ENCODE peak calls at places on chromosome 5, in four cellular contexts. One of them, this sample, is unnamed.

GRCh38 chr5:83464261-83464660 is 7.3 kb upstream of the VCAN start:
- DNase-seq in omental fat pad: no peak
- DNase-seq in OCI-LY7: no peak
- DNase-seq in brain microvascular endothelial cell: no peak
- DNase-seq in this sample: no peak

GRCh38 chr5:14185336-14186131 is 42.4 kb downstream of the TRIO start:
- DNase-seq in omental fat pad: no peak
- DNase-seq in OCI-LY7: no peak
- DNase-seq in brain microvascular endothelial cell: peak
- DNase-seq in this sample: no peak

GRCh38 chr5:15585826-15586591 is 86.0 kb downstream of the FBXL7 start:
- DNase-seq in brain microvascular endothelial cell: no peak
- DNase-seq in omental fat pad: no peak
- DNase-seq in OCI-LY7: no peak
- DNase-seq in this sample: no peak

GRCh38 chr5:137887831-137888230 is 1.4 kb upstream of the PKD2L2 start:
- DNase-seq in OCI-LY7: no peak
- DNase-seq in brain microvascular endothelial cell: no peak
- DNase-seq in omental fat pad: no peak
- DNase-seq in this sample: no peak

GRCh38 chr5:143019614-143020515 is 249.7 kb downstream of the ARHGAP26 start:
- DNase-seq in omental fat pad: no peak
- DNase-seq in brain microvascular endothelial cell: no peak
- DNase-seq in OCI-LY7: no peak
- DNase-seq in this sample: no peak

GRCh38 chr5:131536211-131536826 is 98.7 kb downstream of the RAPGEF6 start:
- DNase-seq in omental fat pad: no peak
- DNase-seq in OCI-LY7: peak
- DNase-seq in brain microvascular endothelial cell: peak
- DNase-seq in this sample: no peak

GRCh38 chr5:138659121-138659520 is 83.9 kb upstream of the HSPA9 start:
- DNase-seq in OCI-LY7: no peak
- DNase-seq in omental fat pad: no peak
- DNase-seq in brain microvascular endothelial cell: no peak
- DNase-seq in this sample: no peak

GRCh38 chr5:122126711-122127385 is 2.5 kb upstream of the ZNF474 start:
- DNase-seq in OCI-LY7: no peak
- DNase-seq in omental fat pad: no peak
- DNase-seq in brain microvascular endothelial cell: no peak
- DNase-seq in this sample: no peak

GRCh38 chr5:112681481-112681908 is 56.2 kb upstream of the APC start:
- DNase-seq in OCI-LY7: no peak
- DNase-seq in brain microvascular endothelial cell: no peak
- DNase-seq in omental fat pad: no peak
- DNase-seq in this sample: no peak

GRCh38 chr5:31122998-31123950 is 70.2 kb upstream of the CDH6 start:
- DNase-seq in omental fat pad: no peak
- DNase-seq in brain microvascular endothelial cell: peak
- DNase-seq in OCI-LY7: no peak
- DNase-seq in this sample: no peak

GRCh38 chr5:173507171-173507570 is 109.3 kb downstream of the BOD1 start:
- DNase-seq in omental fat pad: no peak
- DNase-seq in brain microvascular endothelial cell: no peak
- DNase-seq in OCI-LY7: no peak
- DNase-seq in this sample: no peak

GRCh38 chr5:51345106-51345505 is 38.1 kb upstream of the ISL1 start:
- DNase-seq in omental fat pad: no peak
- DNase-seq in brain microvascular endothelial cell: no peak
- DNase-seq in OCI-LY7: no peak
- DNase-seq in this sample: no peak

GRCh38 chr5:37735649-37736347 is 104.0 kb downstream of the GDNF start:
- DNase-seq in omental fat pad: no peak
- DNase-seq in OCI-LY7: no peak
- DNase-seq in brain microvascular endothelial cell: peak
- DNase-seq in this sample: no peak

GRCh38 chr5:79255786-79256557 is 20.0 kb downstream of the JMY start:
- DNase-seq in omental fat pad: no peak
- DNase-seq in OCI-LY7: no peak
- DNase-seq in brain microvascular endothelial cell: peak
- DNase-seq in this sample: peak

GRCh38 chr5:179836225-179837019 is 15.7 kb downstream of the SQSTM1 start:
- DNase-seq in brain microvascular endothelial cell: no peak
- DNase-seq in OCI-LY7: no peak
- DNase-seq in omental fat pad: peak
- DNase-seq in this sample: no peak

GRCh38 chr5:160767062-160767461 is 84.9 kb downstream of the ATP10B start:
- DNase-seq in omental fat pad: no peak
- DNase-seq in brain microvascular endothelial cell: no peak
- DNase-seq in OCI-LY7: no peak
- DNase-seq in this sample: no peak

GRCh38 chr5:172150514-172151425 is 37.3 kb downstream of the STK10 start:
- DNase-seq in OCI-LY7: no peak
- DNase-seq in omental fat pad: no peak
- DNase-seq in brain microvascular endothelial cell: no peak
- DNase-seq in this sample: no peak

GRCh38 chr5:173217626-173218397 is 17.2 kb downstream of the NKX2-5 start:
- DNase-seq in OCI-LY7: no peak
- DNase-seq in brain microvascular endothelial cell: no peak
- DNase-seq in omental fat pad: no peak
- DNase-seq in this sample: no peak

GRCh38 chr5:68762201-68762600 is 331.6 kb upstream of the SLC30A5 start:
- DNase-seq in omental fat pad: no peak
- DNase-seq in brain microvascular endothelial cell: no peak
- DNase-seq in OCI-LY7: no peak
- DNase-seq in this sample: no peak

GRCh38 chr5:109168151-109168550 is 241.6 kb downstream of the PJA2 start:
- DNase-seq in brain microvascular endothelial cell: no peak
- DNase-seq in omental fat pad: no peak
- DNase-seq in OCI-LY7: no peak
- DNase-seq in this sample: no peak

GRCh38 chr5:55231029-55231475 is 2.4 kb downstream of the CCNO start:
- DNase-seq in OCI-LY7: no peak
- DNase-seq in brain microvascular endothelial cell: no peak
- DNase-seq in omental fat pad: no peak
- DNase-seq in this sample: no peak

GRCh38 chr5:157915638-157916037 is 56.7 kb upstream of the CLINT1 start:
- DNase-seq in OCI-LY7: peak
- DNase-seq in omental fat pad: no peak
- DNase-seq in brain microvascular endothelial cell: peak
- DNase-seq in this sample: peak

GRCh38 chr5:169956756-169957155 is 23.5 kb downstream of the INSYN2B start:
- DNase-seq in brain microvascular endothelial cell: no peak
- DNase-seq in omental fat pad: no peak
- DNase-seq in OCI-LY7: no peak
- DNase-seq in this sample: no peak

GRCh38 chr5:123454236-123454911 is 31.2 kb upstream of the CEP120 start:
- DNase-seq in brain microvascular endothelial cell: peak
- DNase-seq in omental fat pad: no peak
- DNase-seq in OCI-LY7: no peak
- DNase-seq in this sample: no peak

GRCh38 chr5:132055808-132056609 is 4.4 kb upstream of the IL3 start:
- DNase-seq in brain microvascular endothelial cell: no peak
- DNase-seq in OCI-LY7: no peak
- DNase-seq in omental fat pad: peak
- DNase-seq in this sample: no peak

GRCh38 chr5:82111191-82111590 is 139.4 kb downstream of the ATG10 start:
- DNase-seq in omental fat pad: no peak
- DNase-seq in OCI-LY7: no peak
- DNase-seq in brain microvascular endothelial cell: peak
- DNase-seq in this sample: no peak

GRCh38 chr5:166488560-166488959 is 1802.9 kb upstream of the WWC1 start:
- DNase-seq in OCI-LY7: no peak
- DNase-seq in omental fat pad: no peak
- DNase-seq in brain microvascular endothelial cell: no peak
- DNase-seq in this sample: no peak

GRCh38 chr5:112146323-112146848 is 272.7 kb downstream of the EPB41L4A start:
- DNase-seq in brain microvascular endothelial cell: peak
- DNase-seq in omental fat pad: no peak
- DNase-seq in OCI-LY7: no peak
- DNase-seq in this sample: peak

GRCh38 chr5:71922584-71923106 is 184.6 kb upstream of the MAP1B start:
- DNase-seq in OCI-LY7: no peak
- DNase-seq in brain microvascular endothelial cell: peak
- DNase-seq in omental fat pad: no peak
- DNase-seq in this sample: no peak

GRCh38 chr5:132102101-132102701 is 28.6 kb downstream of the CSF2 start:
- DNase-seq in OCI-LY7: no peak
- DNase-seq in brain microvascular endothelial cell: no peak
- DNase-seq in omental fat pad: no peak
- DNase-seq in this sample: no peak

GRCh38 chr5:91848453-91848852 is 465.3 kb upstream of the ARRDC3 start:
- DNase-seq in omental fat pad: no peak
- DNase-seq in brain microvascular endothelial cell: peak
- DNase-seq in OCI-LY7: no peak
- DNase-seq in this sample: no peak

GRCh38 chr5:76790632-76791290 is 28.1 kb upstream of the F2RL1 start:
- DNase-seq in brain microvascular endothelial cell: peak
- DNase-seq in omental fat pad: no peak
- DNase-seq in OCI-LY7: no peak
- DNase-seq in this sample: peak

GRCh38 chr5:13934125-13934524 is 10.4 kb downstream of the DNAH5 start:
- DNase-seq in brain microvascular endothelial cell: no peak
- DNase-seq in omental fat pad: no peak
- DNase-seq in OCI-LY7: no peak
- DNase-seq in this sample: no peak

GRCh38 chr5:67375606-67376005 is 179.0 kb upstream of the CD180 start:
- DNase-seq in brain microvascular endothelial cell: no peak
- DNase-seq in omental fat pad: no peak
- DNase-seq in OCI-LY7: no peak
- DNase-seq in this sample: no peak
- TF ChIP-seq CTCF in brain microvascular endothelial cell: peak
- TF ChIP-seq CTCF in omental fat pad: no peak
- TF ChIP-seq CTCF in OCI-LY7: peak
- TF ChIP-seq CTCF in this sample: no peak

GRCh38 chr5:80654391-80655230 is at the start of the genes DHFR and MSH3:
- DNase-seq in omental fat pad: peak
- DNase-seq in brain microvascular endothelial cell: peak
- DNase-seq in OCI-LY7: peak
- DNase-seq in this sample: peak

GRCh38 chr5:80654054-80654390 is 430 bp upstream of the MSH3 start:
- DNase-seq in brain microvascular endothelial cell: no peak
- DNase-seq in OCI-LY7: peak
- DNase-seq in omental fat pad: no peak
- DNase-seq in this sample: no peak

GRCh38 chr5:80659111-80659510 is 4.3 kb upstream of the DHFR start:
- DNase-seq in OCI-LY7: no peak
- DNase-seq in omental fat pad: no peak
- DNase-seq in brain microvascular endothelial cell: peak
- DNase-seq in this sample: no peak

GRCh38 chr5:80655231-80655784 is 525 bp upstream of the DHFR start:
- DNase-seq in omental fat pad: no peak
- DNase-seq in OCI-LY7: peak
- DNase-seq in brain microvascular endothelial cell: no peak
- DNase-seq in this sample: no peak

DNA sequence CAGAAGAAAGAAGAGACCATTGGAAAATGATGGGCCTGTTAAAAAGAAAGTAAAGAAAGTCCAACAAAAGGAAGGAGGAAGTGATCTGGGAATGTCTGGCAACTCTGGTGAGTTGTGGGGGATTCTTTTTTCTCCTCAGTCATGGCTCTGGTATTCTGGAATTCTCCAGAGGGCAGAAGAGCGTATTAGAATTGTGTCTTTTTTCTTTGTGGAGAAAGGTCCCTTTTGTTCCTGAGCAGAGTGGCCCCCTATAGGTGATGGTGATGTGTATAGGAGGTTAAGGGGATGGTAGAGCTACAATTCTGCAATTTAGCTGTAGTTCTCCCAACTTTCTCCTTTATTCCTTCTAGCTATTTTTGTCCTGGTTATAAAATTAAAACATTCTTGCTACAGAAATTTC is 1.6 kb upstream of the DHFR start:
- DNase-seq in OCI-LY7: peak
- DNase-seq in omental fat pad: no peak
- DNase-seq in brain microvascular endothelial cell: peak
- DNase-seq in this sample: no peak
- TF ChIP-seq CTCF in OCI-LY7: peak
- TF ChIP-seq CTCF in omental fat pad: no peak
- TF ChIP-seq CTCF in brain microvascular endothelial cell: peak
- TF ChIP-seq CTCF in this sample: no peak

GRCh38 chr5:4640793-4641192 is 499.3 kb upstream of the ADAMTS16 start:
- DNase-seq in brain microvascular endothelial cell: no peak
- DNase-seq in omental fat pad: no peak
- DNase-seq in OCI-LY7: no peak
- DNase-seq in this sample: no peak
- TF ChIP-seq CTCF in brain microvascular endothelial cell: peak
- TF ChIP-seq CTCF in omental fat pad: no peak
- TF ChIP-seq CTCF in OCI-LY7: no peak
- TF ChIP-seq CTCF in this sample: no peak

GRCh38 chr5:59503223-59503622 is 390.3 kb downstream of the PDE4D start:
- DNase-seq in brain microvascular endothelial cell: no peak
- DNase-seq in omental fat pad: no peak
- DNase-seq in OCI-LY7: no peak
- DNase-seq in this sample: no peak

GRCh38 chr5:59506285-59506877 is 387.1 kb downstream of the PDE4D start:
- DNase-seq in omental fat pad: no peak
- DNase-seq in brain microvascular endothelial cell: no peak
- DNase-seq in OCI-LY7: peak
- DNase-seq in this sample: no peak
- TF ChIP-seq CTCF in omental fat pad: no peak
- TF ChIP-seq CTCF in brain microvascular endothelial cell: peak
- TF ChIP-seq CTCF in OCI-LY7: peak
- TF ChIP-seq CTCF in this sample: peak